ENCODE peak calls at places on chromosomes 13 and 19, in five cellular contexts. A is heart left ventricle, O is right lobe of liver, X is ascending aorta, W is Peyer's patch. N is an unnamed sample. For H3K27me3, the result is how much of the 10 kb centered on the place peaks cover.

GRCh38 chr19:43595605-43595998 is 332 bp downstream of the IRGQ start:
- DNase-seq in A (no peak), O (no peak), X (no peak), W (no peak), N (no peak)

GRCh38 chr19:37012093-37012745 is 66.0 kb upstream of the ZNF420 start:
- DNase-seq in A (no peak), O (no peak), X (no peak), W (no peak), N (no peak)

GRCh38 chr13:25018729-25019115 is 77.2 kb upstream of the PABPC3 start:
- DNase-seq in A (no peak), O (no peak), X (no peak), W (no peak), N (no peak)

GRCh38 chr19:10379880-10380310 is 477 bp downstream of the TYK2 start:
- DNase-seq in A (no peak), O (no peak), X (no peak), W (no peak), N (no peak)

GRCh38 chr19:602391-603301 is 13.0 kb downstream of the HCN2 start:
- DNase-seq in A (no peak), O (no peak), X (no peak), W (no peak), N (no peak)

GRCh38 chr13:98675837-98676236 is 76.6 kb downstream of the SLC15A1 start:
- DNase-seq in A (no peak), O (no peak), X (no peak), W (no peak), N (no peak)

GRCh38 chr19:15251010-15251748 is 18.9 kb upstream of the EPHX3 start:
- DNase-seq in A (peak), O (no peak), X (peak), W (no peak), N (peak)

GRCh38 chr19:36962346-36962745 is 46.2 kb downstream of the ZNF568 start:
- DNase-seq in A (no peak), O (no peak), X (no peak), W (no peak), N (no peak)

GRCh38 chr19:6753178-6754031 is 13.8 kb downstream of the SH2D3A start:
- DNase-seq in A (peak), O (peak), X (peak), W (peak), N (peak)

GRCh38 chr13:71056581-71056980 is 810.4 kb downstream of the DACH1 start:
- DNase-seq in A (no peak), O (no peak), X (no peak), W (no peak), N (no peak)

GRCh38 chr19:48627211-48627864 is 8.0 kb downstream of the SPHK2 start:
- DNase-seq in A (no peak), O (peak), X (no peak), W (peak), N (no peak)

GRCh38 chr19:459724-460511 is 915 bp downstream of the SHC2 start:
- DNase-seq in A (peak), O (peak), X (no peak), W (peak), N (peak)

GRCh38 chr19:37930416-37930815 is 23.4 kb downstream of the SIPA1L3 start:
- DNase-seq in A (no peak), O (no peak), X (no peak), W (peak), N (no peak)

GRCh38 chr13:90623318-90624011 is 724.0 kb upstream of the MIR17HG start:
- DNase-seq in A (no peak), O (no peak), X (no peak), W (no peak), N (no peak)

GRCh38 chr19:18597809-18598660 is 8.6 kb downstream of the CRLF1 start:
- DNase-seq in A (no peak), O (no peak), X (no peak), W (no peak), N (no peak)

GRCh38 chr19:35114656-35115537 is 726 bp upstream of the FXYD3 start:
- DNase-seq in A (peak), O (no peak), X (peak), W (peak), N (peak)

GRCh38 chr19:49490287-49491029 is 3.0 kb downstream of the RPL13A start:
- DNase-seq in A (no peak), O (no peak), X (no peak), W (no peak), N (no peak)

GRCh38 chr19:5792224-5792623 is 1.3 kb upstream of the DUS3L start:
- DNase-seq in A (no peak), O (no peak), X (no peak), W (no peak), N (no peak)

GRCh38 chr13:85806553-85807175 is 7.4 kb upstream of the SLITRK6 start:
- DNase-seq in A (no peak), O (no peak), X (no peak), W (no peak), N (no peak)

GRCh38 chr19:30752201-30752600 is 380.0 kb downstream of the ZNF536 start:
- DNase-seq in A (no peak), O (no peak), X (no peak), W (no peak), N (no peak)

GRCh38 chr13:99558570-99559180 is 57.4 kb downstream of the TM9SF2 start:
- DNase-seq in A (no peak), O (no peak), X (no peak), W (no peak), N (no peak)

GRCh38 chr13:23898101-23898500 is 799 bp upstream of the C1QTNF9B start:
- DNase-seq in A (no peak), O (no peak), X (no peak), W (no peak), N (no peak)

GRCh38 chr13:63110431-63110830 is 1694.8 kb upstream of the PCDH20 start:
- DNase-seq in A (no peak), O (no peak), X (no peak), W (no peak), N (no peak)

GRCh38 chr13:31945202-31945978 is 86.2 kb upstream of the FRY start:
- DNase-seq in A (peak), O (peak), X (peak), W (peak), N (peak)

GRCh38 chr19:31350693-31351211 is 1.5 kb upstream of the TSHZ3 start:
- DNase-seq in A (peak), O (peak), X (peak), W (no peak), N (peak)

GRCh38 chr13:50599046-50599445 is 244.4 kb downstream of the DLEU7 start:
- DNase-seq in A (no peak), O (no peak), X (no peak), W (no peak), N (no peak)

GRCh38 chr19:18804643-18805042 is 13.5 kb upstream of the COMP start:
- DNase-seq in A (no peak), O (no peak), X (no peak), W (no peak), N (no peak)

GRCh38 chr13:43036386-43037220 is 13.2 kb downstream of the DNAJC15 start:
- DNase-seq in A (peak), O (no peak), X (no peak), W (no peak), N (peak)

GRCh38 chr19:3065675-3066357 is 3.5 kb upstream of the TLE5 start:
- DNase-seq in A (no peak), O (no peak), X (no peak), W (peak), N (no peak)

GRCh38 chr13:23921451-23921888 is 24.2 kb upstream of the C1QTNF9B start:
- DNase-seq in A (no peak), O (no peak), X (no peak), W (no peak), N (no peak)

GRCh38 chr19:51311388-51312257 is at the start of gene IGLON5:
- DNase-seq in A (no peak), O (no peak), X (no peak), W (no peak), N (no peak)

GRCh38 chr13:112968380-112968909 is 569 bp upstream of the MCF2L start:
- DNase-seq in A (no peak), O (peak), X (no peak), W (peak), N (peak)

DNA sequence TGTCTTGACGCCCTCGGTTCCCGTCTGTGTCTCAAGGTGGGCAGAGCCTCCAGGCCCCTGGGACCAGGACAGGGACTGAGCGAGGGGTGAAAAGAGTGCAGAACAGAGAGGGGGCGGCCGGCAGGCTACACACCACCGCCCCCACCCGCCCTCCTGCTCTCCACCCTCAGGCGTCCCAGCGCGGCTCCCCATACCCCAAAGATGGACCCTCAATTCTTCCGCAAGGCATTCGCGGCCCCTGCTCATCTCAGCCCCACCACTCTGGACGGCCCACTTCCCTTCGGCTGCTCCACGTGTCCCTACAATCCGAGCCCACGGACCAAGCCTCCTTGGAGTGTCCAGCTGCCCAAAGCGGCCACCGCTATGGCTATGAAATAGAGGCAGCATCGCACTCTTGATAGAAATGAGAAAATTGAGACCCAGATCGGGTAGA is 1.8 kb downstream of the KLF16 start:
- DNase-seq in A (no peak), O (no peak), X (no peak), W (peak), N (no peak)
- H3K27me3 ChIP-seq in A (under half), O (under half), X (under half), W (under half), N (under half)

GRCh38 chr13:33686772-33687480 is 131.0 kb upstream of the RFC3 start:
- DNase-seq in A (no peak), O (no peak), X (no peak), W (no peak), N (no peak)
- TF ChIP-seq CTCF in A (no peak), O (no peak), X (no peak), W (no peak), N (no peak)

GRCh38 chr13:39938591-39938990 is 283.1 kb downstream of the COG6 start:
- DNase-seq in A (no peak), O (no peak), X (no peak), W (no peak), N (no peak)
- H3K27ac ChIP-seq in A (no peak), O (no peak), X (no peak), W (no peak), N (no peak)

GRCh38 chr13:51815848-51816247 is 11.9 kb upstream of the DHRS12 start:
- DNase-seq in A (no peak), O (no peak), X (no peak), W (no peak), N (no peak)

GRCh38 chr13:51811920-51812328 is 8.0 kb upstream of the DHRS12 start:
- DNase-seq in A (no peak), O (no peak), X (peak), W (no peak), N (no peak)

GRCh38 chr13:51814825-51815650 is 11.1 kb upstream of the DHRS12 start:
- DNase-seq in A (peak), O (peak), X (peak), W (peak), N (peak)

GRCh38 chr13:51816604-51817254 is 12.8 kb upstream of the DHRS12 start:
- DNase-seq in A (no peak), O (no peak), X (no peak), W (no peak), N (no peak)

GRCh38 chr13:51814071-51814470 is 10.1 kb upstream of the DHRS12 start:
- DNase-seq in A (no peak), O (no peak), X (no peak), W (no peak), N (no peak)
- H3K27me3 ChIP-seq in A (under half), O (under half), X (under half), W (under half), N (under half)

DNA sequence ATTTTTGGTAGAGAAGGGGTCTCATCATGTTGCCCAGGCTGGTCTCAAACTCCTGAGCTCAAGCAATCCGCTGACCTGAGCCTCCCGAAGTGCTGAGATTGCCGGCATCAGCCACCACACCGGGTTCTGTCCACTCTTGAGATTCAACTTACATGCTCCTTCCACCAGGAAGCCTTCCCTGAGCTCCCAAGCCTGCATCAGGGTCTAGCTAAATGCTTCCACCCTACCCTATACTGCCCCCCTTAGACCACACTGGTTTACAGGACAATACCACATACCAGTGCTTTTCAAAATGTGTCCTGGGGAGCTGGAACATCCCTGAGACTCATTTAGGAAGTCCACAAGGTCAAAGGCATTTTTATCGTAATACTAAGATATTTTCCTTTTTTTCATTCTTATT is 15.1 kb upstream of the CACNG8 start:
- DNase-seq in A (no peak), O (no peak), X (no peak), W (no peak), N (no peak)
- TF ChIP-seq CTCF in A (no peak), O (no peak), X (peak), W (no peak), N (no peak)

GRCh38 chr13:110563463-110563774 is 1.9 kb upstream of the RAB20 start:
- DNase-seq in A (no peak), O (no peak), X (no peak), W (no peak), N (no peak)

GRCh38 chr13:110561335-110562033 is at the start of gene RAB20:
- DNase-seq in A (peak), O (peak), X (peak), W (peak), N (peak)

GRCh38 chr13:110564472-110564985 is 3.0 kb upstream of the RAB20 start:
- DNase-seq in A (no peak), O (peak), X (peak), W (no peak), N (no peak)

GRCh38 chr13:110560606-110561334 is 752 bp downstream of the RAB20 start:
- DNase-seq in A (peak), O (peak), X (peak), W (no peak), N (peak)

DNA sequence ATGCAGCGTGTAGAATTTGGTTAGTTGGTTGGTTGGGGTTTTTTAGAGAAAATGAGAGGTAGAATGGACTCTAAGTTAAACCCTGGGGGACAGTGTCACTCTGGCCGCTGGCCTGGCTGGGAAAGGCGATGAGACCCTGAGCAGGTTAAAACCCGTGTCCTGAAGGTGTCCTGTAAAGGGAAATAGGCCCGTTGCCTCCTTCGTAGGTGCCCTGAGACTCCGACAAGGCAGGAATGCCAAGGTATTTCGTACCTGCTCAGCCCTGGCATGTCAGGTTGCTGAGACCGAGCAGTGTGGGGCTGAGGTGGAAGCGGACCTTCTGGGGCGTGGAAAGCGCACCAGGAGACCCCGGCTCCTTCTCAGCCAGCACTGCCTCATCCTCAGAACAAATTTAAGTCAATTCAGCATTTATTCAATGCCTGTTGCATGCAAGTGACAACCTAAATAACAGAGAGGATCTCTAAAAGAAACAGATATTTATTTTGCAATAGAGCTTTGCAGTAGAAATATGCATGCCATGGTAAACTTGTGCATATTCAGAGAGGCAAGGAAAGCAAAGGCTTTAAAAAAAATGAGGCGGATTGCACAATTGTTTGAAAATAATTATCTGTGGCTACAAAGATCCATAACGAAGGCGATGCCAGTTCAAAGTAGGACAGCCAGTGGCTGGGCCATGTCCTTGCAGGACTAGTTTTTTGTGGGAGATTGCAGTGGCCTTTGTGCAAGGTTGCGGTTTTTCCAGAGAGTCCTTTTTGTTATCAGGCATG is 1.4 kb upstream of the RAB20 start:
- DNase-seq in A (no peak), O (peak), X (no peak), W (no peak), N (no peak)
- H3K27ac ChIP-seq in A (peak), O (peak), X (peak), W (peak), N (peak)

DNA sequence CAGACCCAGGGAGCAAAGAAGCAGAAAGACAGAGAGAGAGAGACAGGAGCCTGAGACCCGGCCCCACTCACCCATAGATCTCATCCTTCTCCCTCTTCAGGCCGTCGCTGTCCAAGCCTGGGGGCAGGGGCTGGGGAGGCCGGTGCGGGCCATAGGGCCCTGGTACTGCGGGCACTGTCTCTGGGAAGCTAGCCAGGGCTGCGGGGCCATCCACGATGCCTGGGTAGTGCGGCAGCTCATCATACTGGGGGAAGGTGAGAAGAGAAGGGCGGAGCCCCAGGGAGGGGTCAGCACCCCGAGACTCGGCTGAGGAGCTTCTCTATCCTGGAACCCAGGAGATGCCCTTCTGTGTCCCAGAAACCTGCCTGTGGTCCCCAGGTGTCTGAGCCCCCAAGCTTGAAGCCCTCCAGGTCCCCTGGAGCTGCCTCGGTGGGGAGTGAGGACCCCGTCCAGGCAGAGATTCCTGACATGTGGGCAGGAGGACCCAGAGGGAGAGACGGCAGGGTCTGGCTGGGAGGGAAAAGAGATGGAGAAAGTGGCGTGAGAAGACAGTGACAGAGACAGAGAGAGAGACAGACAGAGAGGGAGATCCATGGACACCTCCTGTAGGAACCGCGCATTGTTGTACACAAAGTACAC is 2.1 kb downstream of the MEIS3 start:
- DNase-seq in A (no peak), O (no peak), X (no peak), W (no peak), N (no peak)
- H3K27me3 ChIP-seq in A (under half), O (under half), X (under half), W (under half), N (half or more)

N was measured in heart right ventricle.